ENCODE peak calls at places on chromosomes 7 and 10, in ten cellular contexts. D, J, E, F, N, S, L, R, W and Z are unnamed samples.

GRCh38 chr10:77245953-77246352 is 391.7 kb downstream of the KCNMA1 start:
- DNase-seq in D (no peak), J (no peak), E (no peak), F (no peak), N (no peak), S (peak), L (peak), R (no peak), W (no peak), Z (no peak)

GRCh38 chr7:130369110-130369711 is 11.1 kb upstream of the CPA1 start:
- DNase-seq in D (no peak), J (peak), E (no peak), F (no peak), N (peak), S (peak), L (peak), R (no peak), W (no peak), Z (peak)

GRCh38 chr7:94547128-94547527 is 37.5 kb downstream of the CASD1 start:
- DNase-seq in D (no peak), J (no peak), E (no peak), F (no peak), N (no peak), S (no peak), L (no peak), R (no peak), W (no peak), Z (no peak)

GRCh38 chr7:111175908-111176307 is 85.0 kb downstream of the LRRN3 start:
- DNase-seq in D (no peak), J (no peak), E (no peak), F (no peak), N (no peak), S (no peak), L (no peak), R (no peak), W (no peak), Z (no peak)

GRCh38 chr7:30434140-30434799 is 44.3 kb downstream of the NOD1 start:
- DNase-seq in D (no peak), J (no peak), E (no peak), F (no peak), N (no peak), S (no peak), L (no peak), R (no peak), W (no peak), Z (no peak)

GRCh38 chr7:154832557-154833138 is 170.3 kb downstream of the PAXIP1 start:
- DNase-seq in D (no peak), J (no peak), E (peak), F (peak), N (peak), S (no peak), L (no peak), R (no peak), W (no peak), Z (peak)

GRCh38 chr10:102835007-102835482 is 2.2 kb downstream of the CYP17A1 start:
- DNase-seq in D (peak), J (peak), E (peak), F (peak), N (peak), S (peak), L (peak), R (peak), W (peak), Z (peak)

GRCh38 chr10:126902157-126902556 is 3.1 kb upstream of the DOCK1 start:
- DNase-seq in D (no peak), J (no peak), E (no peak), F (no peak), N (no peak), S (peak), L (peak), R (peak), W (peak), Z (no peak)

GRCh38 chr7:47783456-47784240 is 164.6 kb downstream of the PKD1L1 start:
- DNase-seq in D (no peak), J (no peak), E (no peak), F (no peak), N (peak), S (peak), L (peak), R (peak), W (peak), Z (no peak)

GRCh38 chr7:152706465-152706864 is 30.5 kb upstream of the XRCC2 start:
- DNase-seq in D (no peak), J (no peak), E (no peak), F (no peak), N (no peak), S (no peak), L (no peak), R (no peak), W (no peak), Z (no peak)

GRCh38 chr10:77898323-77899079 is 28.1 kb downstream of the DLG5 start:
- DNase-seq in D (no peak), J (peak), E (peak), F (no peak), N (peak), S (no peak), L (peak), R (no peak), W (no peak), Z (no peak)

GRCh38 chr7:151141855-151142685 is 25.4 kb downstream of the GBX1 start:
- DNase-seq in D (no peak), J (no peak), E (no peak), F (peak), N (no peak), S (no peak), L (no peak), R (no peak), W (no peak), Z (no peak)

GRCh38 chr7:103148994-103149807 is at the start of gene NAPEPLD:
- DNase-seq in D (peak), J (peak), E (peak), F (peak), N (peak), S (peak), L (peak), R (peak), W (peak), Z (peak)

GRCh38 chr10:132961864-132962622 is 19.7 kb upstream of the CFAP46 start:
- DNase-seq in D (peak), J (peak), E (peak), F (peak), N (peak), S (peak), L (peak), R (peak), W (peak), Z (peak)

GRCh38 chr10:14247650-14248258 is 83.0 kb downstream of the FRMD4A start:
- DNase-seq in D (no peak), J (no peak), E (no peak), F (no peak), N (no peak), S (no peak), L (no peak), R (no peak), W (no peak), Z (no peak)

GRCh38 chr7:135748770-135749169 is at the start of gene FAM180A:
- DNase-seq in D (no peak), J (no peak), E (no peak), F (no peak), N (peak), S (peak), L (peak), R (peak), W (peak), Z (no peak)

GRCh38 chr10:116470768-116471415 is 43.2 kb downstream of the PNLIPRP3 start:
- DNase-seq in D (no peak), J (peak), E (peak), F (no peak), N (no peak), S (no peak), L (peak), R (peak), W (no peak), Z (no peak)

GRCh38 chr7:55247466-55247865 is 117.7 kb upstream of the LANCL2 start:
- DNase-seq in D (no peak), J (no peak), E (no peak), F (no peak), N (peak), S (no peak), L (no peak), R (no peak), W (no peak), Z (no peak)

GRCh38 chr7:139294241-139294640 is 46.9 kb upstream of the FMC1 start:
- DNase-seq in D (no peak), J (no peak), E (peak), F (no peak), N (no peak), S (no peak), L (no peak), R (no peak), W (no peak), Z (no peak)

GRCh38 chr10:110214380-110214826 is 7.0 kb downstream of the MXI1 start:
- DNase-seq in D (no peak), J (peak), E (no peak), F (no peak), N (no peak), S (no peak), L (no peak), R (no peak), W (peak), Z (no peak)

GRCh38 chr10:4131407-4132215 is 346.6 kb upstream of the KLF6 start:
- DNase-seq in D (no peak), J (no peak), E (no peak), F (no peak), N (no peak), S (peak), L (peak), R (peak), W (peak), Z (no peak)

GRCh38 chr10:102246261-102246660 is 929 bp downstream of the GBF1 start:
- DNase-seq in D (no peak), J (no peak), E (no peak), F (no peak), N (no peak), S (peak), L (peak), R (no peak), W (no peak), Z (no peak)

GRCh38 chr7:155066417-155066950 is 3.6 kb upstream of the HTR5A start:
- DNase-seq in D (no peak), J (peak), E (no peak), F (no peak), N (no peak), S (peak), L (peak), R (peak), W (peak), Z (peak)

GRCh38 chr7:41058986-41059741 is 643.7 kb downstream of the INHBA start:
- DNase-seq in D (no peak), J (no peak), E (no peak), F (no peak), N (no peak), S (peak), L (peak), R (no peak), W (no peak), Z (peak)

GRCh38 chr7:34523233-34523918 is 134.6 kb upstream of the NPSR1 start:
- DNase-seq in D (no peak), J (no peak), E (no peak), F (no peak), N (no peak), S (peak), L (peak), R (no peak), W (no peak), Z (no peak)

GRCh38 chr10:24333736-24334135 is 124.8 kb downstream of the KIAA1217 start:
- DNase-seq in D (no peak), J (no peak), E (no peak), F (no peak), N (no peak), S (peak), L (no peak), R (no peak), W (no peak), Z (no peak)

GRCh38 chr10:60870803-60871202 is 73.2 kb downstream of the RHOBTB1 start:
- DNase-seq in D (no peak), J (no peak), E (no peak), F (no peak), N (no peak), S (no peak), L (no peak), R (no peak), W (no peak), Z (no peak)

GRCh38 chr10:31584789-31585406 is 265.9 kb downstream of the ZEB1 start:
- DNase-seq in D (no peak), J (no peak), E (no peak), F (no peak), N (no peak), S (no peak), L (no peak), R (no peak), W (no peak), Z (no peak)

GRCh38 chr10:18157909-18158308 is 17.7 kb downstream of the CACNB2 start:
- DNase-seq in D (no peak), J (no peak), E (no peak), F (no peak), N (no peak), S (peak), L (peak), R (no peak), W (peak), Z (no peak)

GRCh38 chr7:116966606-116967005 is 13.3 kb downstream of the ST7 start:
- DNase-seq in D (no peak), J (no peak), E (no peak), F (no peak), N (no peak), S (no peak), L (no peak), R (no peak), W (no peak), Z (no peak)

GRCh38 chr10:132448248-132448731 is 51.3 kb downstream of the PWWP2B start:
- DNase-seq in D (peak), J (peak), E (peak), F (no peak), N (peak), S (peak), L (peak), R (no peak), W (no peak), Z (no peak)

GRCh38 chr10:97499561-97500296 is 1.0 kb downstream of the UBTD1 start:
- DNase-seq in D (no peak), J (peak), E (no peak), F (peak), N (peak), S (peak), L (peak), R (no peak), W (no peak), Z (no peak)

GRCh38 chr7:99840136-99840869 is 12.5 kb downstream of the CYP3A43 start:
- DNase-seq in D (no peak), J (no peak), E (no peak), F (no peak), N (no peak), S (no peak), L (peak), R (no peak), W (no peak), Z (no peak)

GRCh38 chr7:99835189-99835588 is 7.4 kb downstream of the CYP3A43 start:
- DNase-seq in D (no peak), J (no peak), E (no peak), F (no peak), N (no peak), S (no peak), L (no peak), R (no peak), W (no peak), Z (no peak)

GRCh38 chr7:99834382-99834781 is 6.6 kb downstream of the CYP3A43 start:
- DNase-seq in D (no peak), J (no peak), E (no peak), F (no peak), N (no peak), S (no peak), L (no peak), R (no peak), W (no peak), Z (no peak)

GRCh38 chr7:99839560-99840011 is 11.8 kb downstream of the CYP3A43 start:
- DNase-seq in D (no peak), J (peak), E (no peak), F (no peak), N (no peak), S (no peak), L (peak), R (no peak), W (no peak), Z (peak)

GRCh38 chr7:99837649-99838361 is 10.0 kb downstream of the CYP3A43 start:
- DNase-seq in D (no peak), J (no peak), E (no peak), F (no peak), N (no peak), S (peak), L (peak), R (no peak), W (no peak), Z (no peak)
- TF ChIP-seq CTCF in D (no peak), J (peak), E (no peak), F (no peak), N (no peak), S (no peak), L (peak), R (no peak), W (no peak), Z (peak)

GRCh38 chr7:100546868-100547800 is 8.1 kb downstream of the AGFG2 start:
- DNase-seq in D (no peak), J (no peak), E (no peak), F (no peak), N (no peak), S (no peak), L (no peak), R (no peak), W (no peak), Z (no peak)
- H3K4me3 ChIP-seq in D (peak), J (no peak), E (no peak), F (no peak), N (peak), S (no peak), L (no peak), R (no peak), W (no peak), Z (peak)

GRCh38 chr7:1843921-1844335 is 173.9 kb downstream of the ELFN1 start:
- DNase-seq in D (no peak), J (no peak), E (no peak), F (peak), N (peak), S (no peak), L (no peak), R (no peak), W (no peak), Z (no peak)

GRCh38 chr7:1844956-1845390 is 174.9 kb downstream of the ELFN1 start:
- DNase-seq in D (no peak), J (no peak), E (peak), F (peak), N (no peak), S (no peak), L (no peak), R (no peak), W (no peak), Z (no peak)

GRCh38 chr7:1843271-1843861 is 173.3 kb downstream of the ELFN1 start:
- DNase-seq in D (no peak), J (no peak), E (peak), F (peak), N (peak), S (no peak), L (no peak), R (peak), W (no peak), Z (no peak)

GRCh38 chr7:1845536-1846311 is 175.6 kb downstream of the ELFN1 start:
- DNase-seq in D (no peak), J (no peak), E (peak), F (peak), N (peak), S (no peak), L (no peak), R (no peak), W (no peak), Z (no peak)

GRCh38 chr7:1844336-1844955 is 174.4 kb downstream of the ELFN1 start:
- DNase-seq in D (no peak), J (no peak), E (peak), F (peak), N (peak), S (no peak), L (no peak), R (no peak), W (no peak), Z (no peak)
- TF ChIP-seq CTCF in D (no peak), J (no peak), E (peak), F (no peak), N (no peak), S (no peak), L (no peak), R (no peak), W (no peak), Z (no peak)

DNA sequence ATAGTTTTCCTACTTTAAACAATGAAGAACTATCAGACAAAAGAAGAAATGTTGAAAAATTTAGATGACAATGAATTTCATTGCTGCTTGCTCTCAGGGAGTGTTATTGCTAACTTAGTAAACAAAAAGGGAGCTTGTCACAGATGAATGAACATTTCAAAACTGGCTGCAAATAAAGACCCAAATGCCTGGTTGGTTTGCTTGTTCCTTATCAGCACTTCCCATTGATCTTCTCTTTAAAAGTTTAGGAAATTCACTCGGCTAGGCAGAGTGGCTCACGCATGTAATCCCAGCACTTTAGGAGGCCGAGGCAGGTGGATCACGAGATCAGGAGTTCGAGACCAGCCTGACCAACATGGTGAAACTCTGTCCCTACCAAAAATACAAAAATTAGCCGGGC is 167.2 kb downstream of the RAPGEF5 start:
- DNase-seq in D (no peak), J (no peak), E (no peak), F (no peak), N (no peak), S (no peak), L (no peak), R (no peak), W (no peak), Z (peak)
- H3K4me3 ChIP-seq in D (no peak), J (no peak), E (no peak), F (peak), N (no peak), S (no peak), L (no peak), R (no peak), W (no peak), Z (no peak)